ENCODE peak calls at places on chromosomes 4 and X, in nine cellular contexts. D is type B pancreatic cell; T is activated CD4-positive, alpha-beta T cell treated with anti-CD3 and anti-CD28 coated beads, Interleukin-2, amount 50 U/mL, for 1 hour; S is activated CD8-positive, alpha-beta memory T cell treated with anti-CD3 and anti-CD28 coated beads, Interleukin-2, amount 50 U/mL, for 4 hours; W is stimulated activated CD8-positive, alpha-beta memory T cell treated with anti-CD3 and anti-CD28 coated beads, Interleukin-12 subunit alpha, Interleukin-12 subunit beta, amount 100 ng/mL, for 1 hour; H is transverse colon; X is NCI-H510A; P is NCI-H1092; A is breast epithelium. E is an unnamed sample.

GRCh38 chr4:166165829-166166420 is 292.9 kb downstream of the TLL1 start:
- DNase-seq in D (no peak), T (no peak), S (no peak), W (no peak), H (no peak), X (peak), P (peak), A (no peak), E (no peak)

GRCh38 chr4:37765741-37766140 is 60.7 kb upstream of the PGM2 start:
- DNase-seq in D (no peak), T (no peak), S (no peak), W (no peak), H (no peak), X (no peak), P (no peak), A (no peak), E (no peak)

GRCh38 chrX:27626066-27626465 is 35.9 kb downstream of the DCAF8L2 start:
- DNase-seq in D (no peak), T (no peak), S (no peak), W (no peak), H (no peak), X (no peak), P (no peak), A (no peak), E (no peak)

GRCh38 chr4:52979020-52979419 is 116.9 kb downstream of the RASL11B start:
- DNase-seq in D (no peak), T (no peak), S (no peak), W (no peak), H (no peak), X (no peak), P (no peak), A (no peak), E (no peak)

GRCh38 chrX:118025193-118025592 is 91.4 kb downstream of the KLHL13 start:
- DNase-seq in D (no peak), T (no peak), S (no peak), W (no peak), H (no peak), X (no peak), P (no peak), A (no peak), E (no peak)

GRCh38 chr4:176526704-176527103 is 206.9 kb downstream of the SPCS3 start:
- DNase-seq in D (no peak), T (no peak), S (no peak), W (no peak), H (no peak), X (no peak), P (no peak), A (no peak), E (no peak)

GRCh38 chr4:66123195-66123594 is 452.9 kb upstream of the EPHA5 start:
- DNase-seq in D (no peak), T (no peak), S (no peak), W (no peak), H (no peak), X (no peak), P (no peak), A (no peak), E (no peak)

GRCh38 chr4:144174401-144175067 is 34.0 kb upstream of the GYPA start:
- DNase-seq in D (no peak), T (no peak), S (no peak), W (no peak), H (no peak), X (no peak), P (no peak), A (no peak), E (no peak)

GRCh38 chr4:169005453-169006099 is 4.5 kb downstream of the CBR4 start:
- DNase-seq in D (no peak), T (no peak), S (no peak), W (no peak), H (no peak), X (no peak), P (no peak), A (no peak), E (no peak)

GRCh38 chr4:1291091-1291490 is 1.4 kb downstream of the MAEA start:
- DNase-seq in D (no peak), T (no peak), S (no peak), W (no peak), H (no peak), X (no peak), P (no peak), A (no peak), E (no peak)

GRCh38 chrX:48937065-48937907 is 18.5 kb upstream of the PIM2 start:
- DNase-seq in D (no peak), T (peak), S (peak), W (peak), H (peak), X (no peak), P (no peak), A (peak), E (no peak)

GRCh38 chrX:132612990-132613564 is 124.2 kb upstream of the MBNL3 start:
- DNase-seq in D (no peak), T (peak), S (peak), W (peak), H (peak), X (peak), P (peak), A (no peak), E (no peak)

GRCh38 chr4:119080721-119081541 is 54.7 kb upstream of the MYOZ2 start:
- DNase-seq in D (no peak), T (no peak), S (no peak), W (no peak), H (peak), X (no peak), P (no peak), A (no peak), E (no peak)

GRCh38 chrX:134542485-134542884 is 82.5 kb downstream of the HPRT1 start:
- DNase-seq in D (no peak), T (no peak), S (no peak), W (no peak), H (no peak), X (no peak), P (peak), A (no peak), E (no peak)

GRCh38 chr4:6115746-6116586 is 84.4 kb downstream of the JAKMIP1 start:
- DNase-seq in D (no peak), T (no peak), S (no peak), W (no peak), H (no peak), X (no peak), P (no peak), A (no peak), E (no peak)

GRCh38 chr4:158315706-158316105 is 105.4 kb downstream of the TMEM144 start:
- DNase-seq in D (no peak), T (no peak), S (no peak), W (no peak), H (no peak), X (no peak), P (no peak), A (no peak), E (no peak)

GRCh38 chr4:83010111-83010521 is 507 bp downstream of the LIN54 start:
- DNase-seq in D (no peak), T (no peak), S (no peak), W (no peak), H (no peak), X (no peak), P (no peak), A (no peak), E (no peak)

GRCh38 chr4:7649741-7650531 is 215.2 kb upstream of the PSAPL1 start:
- DNase-seq in D (no peak), T (peak), S (peak), W (peak), H (peak), X (no peak), P (no peak), A (no peak), E (no peak)

GRCh38 chr4:20319785-20320184 is 68.1 kb downstream of the SLIT2 start:
- DNase-seq in D (no peak), T (no peak), S (no peak), W (no peak), H (no peak), X (no peak), P (no peak), A (no peak), E (no peak)